ENCODE peak calls at places on chromosome 22, in six cellular contexts. One of them, this sample, is unnamed.
A peak's percentile ranks its signal among the peaks of the same experiment; 100 is the strongest.

GRCh38 chr22:21734540-21735197 is 925 bp downstream of the YPEL1 start:
- DNase-seq in lower leg skin: no peak
- DNase-seq in NT2/D1: no peak
- DNase-seq in kidney glomerular epithelial cell: no peak
- DNase-seq in anterior cingulate cortex: no peak
- DNase-seq in DMS153: no peak
- DNase-seq in this sample: no peak

GRCh38 chr22:22856364-22856763 is 31.3 kb upstream of the IGLL5 start:
- DNase-seq in lower leg skin: no peak
- DNase-seq in NT2/D1: no peak
- DNase-seq in kidney glomerular epithelial cell: no peak
- DNase-seq in anterior cingulate cortex: no peak
- DNase-seq in DMS153: no peak
- DNase-seq in this sample: no peak

GRCh38 chr22:20430641-20431519 is 6.7 kb downstream of the SCARF2 start:
- DNase-seq in lower leg skin: no peak
- DNase-seq in NT2/D1: no peak
- DNase-seq in kidney glomerular epithelial cell: no peak
- DNase-seq in anterior cingulate cortex: no peak
- DNase-seq in DMS153: no peak
- DNase-seq in this sample: no peak

GRCh38 chr22:26450453-26451185 is 21.6 kb downstream of the ASPHD2 start:
- DNase-seq in lower leg skin: no peak
- DNase-seq in NT2/D1: no peak
- DNase-seq in kidney glomerular epithelial cell: no peak
- DNase-seq in anterior cingulate cortex: no peak
- DNase-seq in DMS153: no peak
- DNase-seq in this sample: no peak

GRCh38 chr22:35334010-35334409 is 34.3 kb downstream of the TOM1 start:
- DNase-seq in lower leg skin: no peak
- DNase-seq in NT2/D1: no peak
- DNase-seq in kidney glomerular epithelial cell: no peak
- DNase-seq in anterior cingulate cortex: no peak
- DNase-seq in DMS153: peak; percentile 33
- DNase-seq in this sample: no peak

GRCh38 chr22:38034278-38034882 is 22.8 kb upstream of the PICK1 start:
- DNase-seq in lower leg skin: no peak
- DNase-seq in NT2/D1: peak; percentile 72
- DNase-seq in kidney glomerular epithelial cell: peak; percentile 78
- DNase-seq in anterior cingulate cortex: peak; percentile 69
- DNase-seq in DMS153: peak; percentile 6
- DNase-seq in this sample: peak; percentile 73

GRCh38 chr22:30305906-30306628 is 16.8 kb upstream of the CASTOR1 start:
- DNase-seq in lower leg skin: no peak
- DNase-seq in NT2/D1: no peak
- DNase-seq in kidney glomerular epithelial cell: no peak
- DNase-seq in anterior cingulate cortex: no peak
- DNase-seq in DMS153: no peak
- DNase-seq in this sample: no peak

GRCh38 chr22:25380141-25380747 is 160.8 kb downstream of the CRYBB2 start:
- DNase-seq in lower leg skin: no peak
- DNase-seq in NT2/D1: no peak
- DNase-seq in kidney glomerular epithelial cell: no peak
- DNase-seq in anterior cingulate cortex: no peak
- DNase-seq in DMS153: no peak
- DNase-seq in this sample: no peak

GRCh38 chr22:30949934-30950660 is 18.5 kb downstream of the MORC2 start:
- DNase-seq in lower leg skin: no peak
- DNase-seq in NT2/D1: no peak
- DNase-seq in kidney glomerular epithelial cell: no peak
- DNase-seq in anterior cingulate cortex: no peak
- DNase-seq in DMS153: no peak
- DNase-seq in this sample: peak; percentile 63

GRCh38 chr22:24824250-24824649 is 18.2 kb downstream of the SGSM1 start:
- DNase-seq in lower leg skin: no peak
- DNase-seq in NT2/D1: no peak
- DNase-seq in kidney glomerular epithelial cell: no peak
- DNase-seq in anterior cingulate cortex: no peak
- DNase-seq in DMS153: no peak
- DNase-seq in this sample: no peak

GRCh38 chr22:20963201-20964052 is 3.6 kb upstream of the AIFM3 start:
- DNase-seq in lower leg skin: no peak
- DNase-seq in NT2/D1: no peak
- DNase-seq in kidney glomerular epithelial cell: no peak
- DNase-seq in anterior cingulate cortex: no peak
- DNase-seq in DMS153: no peak
- DNase-seq in this sample: no peak

GRCh38 chr22:29623553-29624169 is 20.2 kb downstream of the NF2 start:
- DNase-seq in lower leg skin: no peak
- DNase-seq in NT2/D1: no peak
- DNase-seq in kidney glomerular epithelial cell: no peak
- DNase-seq in anterior cingulate cortex: no peak
- DNase-seq in DMS153: no peak
- DNase-seq in this sample: no peak

GRCh38 chr22:39306456-39307361 is 12.7 kb downstream of the RPL3 start:
- DNase-seq in lower leg skin: peak; percentile 43
- DNase-seq in NT2/D1: no peak
- DNase-seq in kidney glomerular epithelial cell: no peak
- DNase-seq in anterior cingulate cortex: no peak
- DNase-seq in DMS153: no peak
- DNase-seq in this sample: no peak

GRCh38 chr22:29767289-29768051 is at the start of gene UQCR10:
- DNase-seq in lower leg skin: peak; percentile 89
- DNase-seq in NT2/D1: peak; percentile 76
- DNase-seq in kidney glomerular epithelial cell: peak; percentile 98
- DNase-seq in anterior cingulate cortex: peak; percentile 77
- DNase-seq in DMS153: peak; percentile 83
- DNase-seq in this sample: peak; percentile 78

This sample was measured in foreskin keratinocyte.